ENCODE peak calls at places on chromosomes 12 and 14, in four cellular contexts. One of them, this sample, is unnamed.

GRCh38 chr14:31964979-31965734 is 111.9 kb upstream of the ARHGAP5 start:
- DNase-seq in WTC11: no peak
- DNase-seq in COR-L47: no peak
- DNase-seq in T-helper 2 cell: no peak
- DNase-seq in this sample: no peak

GRCh38 chr12:389138-390096 is at the start of gene KDM5A:
- DNase-seq in WTC11: peak
- DNase-seq in COR-L47: no peak
- DNase-seq in T-helper 2 cell: peak
- DNase-seq in this sample: peak

GRCh38 chr14:95480109-95480886 is 36.2 kb downstream of the SYNE3 start:
- DNase-seq in WTC11: no peak
- DNase-seq in COR-L47: no peak
- DNase-seq in T-helper 2 cell: peak
- DNase-seq in this sample: no peak

GRCh38 chr14:31395119-31395518 is 25.2 kb downstream of the HEATR5A start:
- DNase-seq in WTC11: no peak
- DNase-seq in COR-L47: no peak
- DNase-seq in T-helper 2 cell: no peak
- DNase-seq in this sample: no peak

GRCh38 chr12:29782285-29782820 is 1.4 kb downstream of the TMTC1 start:
- DNase-seq in WTC11: no peak
- DNase-seq in COR-L47: no peak
- DNase-seq in T-helper 2 cell: no peak
- DNase-seq in this sample: no peak

GRCh38 chr14:23654231-23654630 is 18.1 kb downstream of the DHRS2 start:
- DNase-seq in WTC11: no peak
- DNase-seq in COR-L47: no peak
- DNase-seq in T-helper 2 cell: no peak
- DNase-seq in this sample: no peak

GRCh38 chr14:59664741-59665140 is 88.1 kb upstream of the CCDC175 start:
- DNase-seq in WTC11: no peak
- DNase-seq in COR-L47: peak
- DNase-seq in T-helper 2 cell: no peak
- DNase-seq in this sample: no peak

GRCh38 chr12:132275110-132275531 is 54.3 kb downstream of the GALNT9 start:
- DNase-seq in WTC11: peak
- DNase-seq in COR-L47: no peak
- DNase-seq in T-helper 2 cell: no peak
- DNase-seq in this sample: peak

GRCh38 chr12:119338593-119339363 is 4.2 kb downstream of the CCDC60 start:
- DNase-seq in WTC11: no peak
- DNase-seq in COR-L47: no peak
- DNase-seq in T-helper 2 cell: no peak
- DNase-seq in this sample: no peak

GRCh38 chr12:105355752-105356151 is 25.3 kb downstream of the C12orf75 start:
- DNase-seq in WTC11: no peak
- DNase-seq in COR-L47: no peak
- DNase-seq in T-helper 2 cell: no peak
- DNase-seq in this sample: no peak